ENCODE peak calls at places on chromosomes 2 and 18, in ten cellular contexts. H is hepatic stellate cell; G is hippocampal formation; X is ecto neural progenitor cell; A is activated effector memory CD4-positive, alpha-beta T cell treated with anti-CD3 and anti-CD28 coated beads, Interleukin-2, amount 50 U/mL, for 16 hours; M is substantia nigra; J is left cardiac atrium; R is CD4-positive, CD25-positive, alpha-beta regulatory T cell; V is posterior cingulate gyrus; Z is fibroblast of gingiva. L is an unnamed sample.
A peak's percentile ranks its signal among the peaks of the same experiment; 100 is the strongest.

GRCh38 chr2:209470-209869 is 54.4 kb downstream of the SH3YL1 start:
- DNase-seq in H (no peak), G (no peak), X (no peak), A (no peak), M (no peak), J (no peak), R (no peak), V (no peak), Z (no peak), L (no peak)

GRCh38 chr2:236538242-236538641 is 31.4 kb upstream of the ACKR3 start:
- DNase-seq in H (no peak), G (no peak), X (no peak), A (no peak), M (no peak), J (no peak), R (no peak), V (no peak), Z (no peak), L (no peak)

GRCh38 chr2:217248312-217248935 is 388.6 kb upstream of the TNP1 start:
- DNase-seq in H (peak; percentile 18), G (peak; percentile 78), X (no peak), A (no peak), M (peak; percentile 71), J (peak; percentile 60), R (no peak), V (peak; percentile 58), Z (peak; percentile 14), L (peak; percentile 93)

GRCh38 chr2:238684362-238685326 is 163.2 kb upstream of the TWIST2 start:
- DNase-seq in H (peak; percentile 83), G (no peak), X (no peak), A (no peak), M (no peak), J (peak; percentile 60), R (no peak), V (no peak), Z (peak; percentile 100), L (no peak)

GRCh38 chr2:102179788-102180686 is 6.8 kb upstream of the IL1RL2 start:
- DNase-seq in H (no peak), G (no peak), X (no peak), A (no peak), M (no peak), J (no peak), R (no peak), V (no peak), Z (no peak), L (no peak)

GRCh38 chr2:38632018-38632417 is 29.3 kb upstream of the HNRNPLL start:
- DNase-seq in H (no peak), G (no peak), X (no peak), A (no peak), M (no peak), J (no peak), R (no peak), V (no peak), Z (no peak), L (no peak)

GRCh38 chr2:32452338-32453064 is 95.7 kb downstream of the BIRC6 start:
- DNase-seq in H (no peak), G (no peak), X (no peak), A (no peak), M (no peak), J (no peak), R (no peak), V (no peak), Z (no peak), L (no peak)

GRCh38 chr2:71720596-71721361 is 267.4 kb downstream of the DYSF start:
- DNase-seq in H (no peak), G (no peak), X (no peak), A (no peak), M (no peak), J (no peak), R (no peak), V (no peak), Z (no peak), L (no peak)

GRCh38 chr2:128302011-128302743 is 16.5 kb downstream of the HS6ST1 start:
- DNase-seq in H (no peak), G (no peak), X (no peak), A (no peak), M (no peak), J (no peak), R (no peak), V (no peak), Z (no peak), L (no peak)

GRCh38 chr2:163697846-163698637 is 37.8 kb downstream of the FIGN start:
- DNase-seq in H (no peak), G (no peak), X (no peak), A (no peak), M (no peak), J (no peak), R (no peak), V (no peak), Z (no peak), L (no peak)

GRCh38 chr18:7904529-7904928 is 337.4 kb downstream of the PTPRM start:
- DNase-seq in H (peak; percentile 57), G (no peak), X (no peak), A (no peak), M (no peak), J (no peak), R (no peak), V (no peak), Z (peak; percentile 71), L (no peak)

GRCh38 chr2:16739778-16740581 is 74.3 kb upstream of the CYRIA start:
- DNase-seq in H (no peak), G (no peak), X (no peak), A (no peak), M (no peak), J (no peak), R (no peak), V (no peak), Z (no peak), L (no peak)

L was measured in NCI-H2107.